ENCODE peak calls at places on chromosomes 12 and 14, in nine cellular contexts. Q is GM23338, A is foreskin fibroblast, N is A549, F is Calu3, X is GM13976, W is uterus, H is bronchial epithelial cell, D is thyroid gland. C is an unnamed sample.

GRCh38 chr12:124835652-124836410 is 27.8 kb downstream of the SCARB1 start:
- DNase-seq in D (no peak), W (no peak), Q (no peak), X (no peak), N (no peak), H (no peak), F (no peak), A (peak; percentile 83), C (no peak)

GRCh38 chr14:32622742-32623141 is 293.6 kb downstream of the AKAP6 start:
- DNase-seq in X (no peak), A (no peak), D (no peak), Q (no peak), W (no peak), H (no peak), F (no peak), N (no peak), C (no peak)

GRCh38 chr14:22561661-22562579 is 27.1 kb downstream of the DAD1 start:
- DNase-seq in F (no peak), W (no peak), A (no peak), N (no peak), X (peak; percentile 51), D (peak; percentile 95), Q (no peak), H (no peak), C (no peak)

GRCh38 chr14:75520852-75521251 is 1.4 kb upstream of the BATF start:
- DNase-seq in Q (no peak), A (no peak), N (no peak), W (no peak), D (no peak), F (no peak), X (no peak), H (no peak), C (no peak)

GRCh38 chr14:104795781-104796681 is 483 bp upstream of the AKT1 start:
- DNase-seq in W (peak; percentile 67), Q (peak; percentile 54), F (peak; percentile 70), H (no peak), X (peak; percentile 92), N (peak; percentile 67), A (peak; percentile 82), D (peak; percentile 53), C (no peak)

GRCh38 chr12:28689398-28690175 is 459.5 kb upstream of the FAR2 start:
- DNase-seq in H (no peak), X (no peak), A (no peak), D (no peak), N (no peak), W (no peak), Q (no peak), F (no peak), C (no peak)

GRCh38 chr12:115374480-115375187 is 690.7 kb upstream of the TBX3 start:
- DNase-seq in F (no peak), X (peak; percentile 8), D (no peak), A (no peak), W (no peak), N (no peak), H (peak; percentile 53), Q (no peak), C (no peak)

GRCh38 chr12:59486827-59487226 is 109.0 kb upstream of the SLC16A7 start:
- DNase-seq in N (no peak), H (peak; percentile 25), W (no peak), Q (no peak), X (no peak), D (no peak), F (no peak), A (peak; percentile 16), C (no peak)

GRCh38 chr12:102437511-102437910 is 42.9 kb downstream of the IGF1 start:
- DNase-seq in H (no peak), D (no peak), W (no peak), Q (no peak), A (no peak), X (no peak), F (no peak), N (no peak), C (no peak)

GRCh38 chr12:121803861-121804416 is at the start of gene SETD1B:
- DNase-seq in A (peak; percentile 78), F (peak; percentile 70), W (peak; percentile 55), N (no peak), X (peak; percentile 55), H (no peak), D (peak; percentile 68), Q (peak; percentile 82), C (no peak)

GRCh38 chr12:96063046-96063445 is 27.7 kb upstream of the LTA4H start:
- DNase-seq in D (no peak), H (peak; percentile 35), X (no peak), N (peak; percentile 26), Q (no peak), A (peak; percentile 29), W (no peak), F (no peak), C (no peak)

GRCh38 chr12:110934093-110934852 is 13.9 kb upstream of the MYL2 start:
- DNase-seq in Q (peak; percentile 74), F (peak; percentile 22), H (peak; percentile 78), D (no peak), A (no peak), N (peak; percentile 80), X (no peak), W (no peak), C (no peak)

GRCh38 chr14:74704656-74705055 is 8.2 kb downstream of the AREL1 start:
- DNase-seq in N (no peak), W (no peak), D (no peak), A (no peak), H (no peak), Q (no peak), X (no peak), F (no peak), C (no peak)

GRCh38 chr12:10068634-10069033 is 30.2 kb downstream of the CLEC1A start:
- DNase-seq in F (no peak), X (no peak), W (no peak), N (no peak), D (no peak), H (no peak), A (no peak), Q (no peak), C (no peak)

GRCh38 chr12:59121466-59121865 is 201.2 kb upstream of the LRIG3 start:
- DNase-seq in F (no peak), H (no peak), D (no peak), Q (no peak), X (no peak), W (no peak), N (no peak), A (peak; percentile 9), C (no peak)

GRCh38 chr12:25830456-25830855 is 128.0 kb upstream of the RASSF8 start:
- DNase-seq in H (peak; percentile 39), F (no peak), A (peak; percentile 80), W (no peak), D (no peak), Q (no peak), X (no peak), N (no peak), C (no peak)

GRCh38 chr12:87812030-87812429 is 217.2 kb downstream of the C12orf50 start:
- DNase-seq in X (no peak), A (peak; percentile 57), Q (no peak), D (no peak), F (peak; percentile 24), H (peak; percentile 35), W (no peak), N (no peak), C (no peak)

GRCh38 chr12:38585090-38585489 is 268.5 kb downstream of the ALG10B start:
- DNase-seq in A (no peak), H (peak; percentile 26), X (peak; percentile 18), F (no peak), Q (no peak), D (no peak), N (no peak), W (no peak), C (no peak)

GRCh38 chr12:9070351-9070750 is 45.4 kb downstream of the A2M start:
- DNase-seq in F (no peak), X (no peak), Q (no peak), W (no peak), H (no peak), N (no peak), A (no peak), D (no peak), C (no peak)

GRCh38 chr12:93683410-93683809 is 6.2 kb downstream of the CRADD start:
- DNase-seq in D (no peak), N (no peak), A (no peak), X (no peak), W (no peak), F (no peak), Q (peak; percentile 52), H (no peak), C (no peak)
- TF ChIP-seq CTCF in D (no peak), N (no peak), A (no peak), X (no peak), W (no peak), F (no peak), Q (peak; percentile 32), H (no peak), C (no peak)

GRCh38 chr12:100348657-100349454 is 8.0 kb upstream of the SLC17A8 start:
- DNase-seq in X (peak; percentile 29), N (peak; percentile 34), Q (peak; percentile 75), D (no peak), H (peak; percentile 43), A (peak; percentile 48), F (no peak), W (no peak), C (no peak)
- TF ChIP-seq CTCF in X (no peak), N (peak; percentile 84), Q (peak; percentile 65), D (peak; percentile 28), H (no peak), A (peak; percentile 23), F (no peak), W (peak; percentile 8), C (peak; percentile 76)

DNA sequence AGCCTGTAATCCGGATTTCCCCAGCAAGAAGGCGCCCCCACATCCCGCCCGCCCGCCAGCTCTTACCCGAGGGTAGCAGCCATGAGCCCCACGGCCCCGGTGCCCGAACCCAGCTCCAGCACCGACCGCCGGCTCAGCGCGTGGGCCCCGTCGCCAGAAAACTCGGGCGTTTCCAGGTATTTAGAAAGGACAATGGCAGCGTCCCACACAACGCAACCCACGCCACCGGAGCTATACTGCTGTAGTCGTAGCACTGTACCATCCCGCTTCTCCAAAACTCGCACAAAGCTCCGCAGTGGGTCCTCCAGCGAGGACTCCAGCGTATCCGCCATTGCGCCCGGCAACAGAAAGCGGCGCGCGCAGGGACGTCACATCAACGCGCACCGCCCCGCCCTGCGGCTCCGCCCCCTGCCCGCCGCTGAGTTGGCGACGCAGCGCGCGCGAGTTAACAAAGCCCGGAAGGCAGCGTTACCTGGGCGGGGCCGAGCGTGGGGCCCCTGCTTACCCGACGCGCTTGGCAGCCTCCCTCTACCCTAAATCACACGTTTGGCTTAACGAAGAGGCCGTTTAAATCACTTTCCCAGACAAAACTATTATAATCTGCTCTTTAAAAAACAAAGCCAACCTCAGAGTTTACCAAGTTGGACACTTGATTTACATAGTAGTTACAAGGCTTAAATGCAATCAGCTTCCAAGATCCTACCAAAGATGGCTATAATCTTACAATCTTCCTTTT is at the start of gene VCPKMT:
- DNase-seq in N (peak; percentile 76), X (peak; percentile 94), A (peak; percentile 97), F (peak; percentile 95), Q (peak; percentile 97), D (peak; percentile 95), H (peak; percentile 76), W (peak; percentile 94), C (peak; percentile 89)
- TF ChIP-seq CTCF in N (no peak), X (no peak), A (no peak), F (no peak), Q (no peak), D (no peak), H (no peak), W (no peak), C (no peak)

DNA sequence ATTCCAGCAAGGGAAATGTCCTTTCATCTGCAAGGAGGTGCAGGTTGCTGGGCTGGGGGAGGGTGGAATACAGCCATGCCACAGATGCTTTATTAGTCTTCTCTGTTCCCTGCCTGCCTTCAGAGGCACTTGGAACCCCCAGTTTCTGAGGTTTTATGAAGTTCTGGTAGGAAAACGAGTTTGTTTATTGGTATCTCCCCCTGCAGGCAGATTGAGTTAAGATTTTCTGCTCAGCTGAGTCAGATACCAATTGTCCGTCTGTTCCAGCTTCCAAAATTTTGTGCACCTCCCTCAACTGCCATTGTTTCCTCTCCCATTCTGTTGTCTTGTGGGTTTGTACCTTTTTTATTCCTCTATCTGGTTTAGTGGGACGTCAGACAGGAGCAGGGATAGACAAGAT is 155.6 kb downstream of the ETV6 start:
- DNase-seq in X (no peak), H (no peak), Q (no peak), D (no peak), A (no peak), F (no peak), W (no peak), N (no peak), C (no peak)
- TF ChIP-seq CTCF in X (no peak), H (no peak), Q (peak; percentile 35), D (no peak), A (no peak), F (no peak), W (no peak), N (no peak), C (peak; percentile 40)

C was measured in neural crest cell.